ENCODE peak calls at places on chromosomes 13 and 19, in seven cellular contexts. A is stimulated activated CD4-positive, alpha-beta T cell treated with anti-CD3 and anti-CD28 coated beads, Interleukin-1b, Interleukin-23, amount 100 ng/mL, for 24 hours; R is IMR-90; N is GM20000; Y is CD4-positive, alpha-beta T cell; K is substantia nigra; H is fibroblast of gingiva. I is an unnamed sample.

GRCh38 chr19:11659612-11660011 is 62.3 kb downstream of the ZNF627 start:
- DNase-seq in H (no peak), K (no peak), A (no peak), R (peak), Y (no peak), N (peak), I (peak)

GRCh38 chr19:3902317-3902973 is 22.0 kb downstream of the ATCAY start:
- DNase-seq in H (no peak), K (no peak), R (no peak), Y (no peak), N (no peak), A (no peak), I (no peak)

GRCh38 chr19:19120308-19121156 is 17.7 kb downstream of the TMEM161A start:
- DNase-seq in R (peak), A (no peak), K (no peak), Y (no peak), H (peak), N (no peak), I (peak)

GRCh38 chr13:47188802-47189201 is 291.9 kb upstream of the HTR2A start:
- DNase-seq in A (no peak), Y (no peak), R (peak), H (peak), N (no peak), K (no peak), I (no peak)

GRCh38 chr19:34220472-34221063 is 33.8 kb upstream of the GARRE1 start:
- DNase-seq in A (peak), R (peak), Y (peak), N (peak), K (no peak), H (peak), I (no peak)

GRCh38 chr13:34321986-34322385 is 504.0 kb downstream of the RFC3 start:
- DNase-seq in H (no peak), N (no peak), K (no peak), Y (no peak), R (no peak), A (no peak), I (no peak)

GRCh38 chr19:16506961-16507360 is 10.8 kb downstream of the C19orf44 start:
- DNase-seq in Y (no peak), K (no peak), A (no peak), N (no peak), H (no peak), R (no peak), I (no peak)

GRCh38 chr19:51654783-51655182 is 8.2 kb upstream of the SIGLEC14 start:
- DNase-seq in H (no peak), A (no peak), N (no peak), R (no peak), Y (no peak), K (no peak), I (no peak)

GRCh38 chr13:27476943-27477681 is 26.7 kb upstream of the MTIF3 start:
- DNase-seq in H (peak), A (no peak), R (peak), K (no peak), N (peak), Y (peak), I (peak)